ENCODE peak calls at places on chromosome 17, in nine cellular contexts. D is esophagus muscularis mucosa; O is HCT116; V is GM12865; E is breast epithelium; B is CD8-positive, alpha-beta T cell; Y is astrocyte of the cerebellum; C is transverse colon; P is fibroblast of mammary gland. L is an unnamed sample.
A peak's percentile ranks its signal among the peaks of the same experiment; 100 is the strongest.

GRCh38 chr17:4850236-4850635 is 17.1 kb downstream of the MINK1 start:
- DNase-seq in D (no peak), O (no peak), V (no peak), E (no peak), B (no peak), Y (no peak), C (peak; percentile 66), P (no peak), L (no peak)

GRCh38 chr17:62860962-62861873 is 53.1 kb upstream of the MARCHF10 start:
- DNase-seq in D (peak; percentile 88), O (no peak), V (no peak), E (no peak), B (no peak), Y (no peak), C (no peak), P (no peak), L (peak; percentile 40)

GRCh38 chr17:37570527-37571093 is 38.6 kb downstream of the SYNRG start:
- DNase-seq in D (no peak), O (peak; percentile 34), V (peak; percentile 31), E (peak; percentile 45), B (peak; percentile 3), Y (no peak), C (peak; percentile 57), P (peak; percentile 65), L (peak; percentile 71)

GRCh38 chr17:60631119-60631518 is 31.1 kb downstream of the PPM1D start:
- DNase-seq in D (no peak), O (no peak), V (no peak), E (no peak), B (no peak), Y (no peak), C (no peak), P (no peak), L (no peak)

GRCh38 chr17:67076290-67076689 is 31.9 kb downstream of the CACNG1 start:
- DNase-seq in D (no peak), O (no peak), V (no peak), E (no peak), B (no peak), Y (no peak), C (no peak), P (no peak), L (peak; percentile 62)

GRCh38 chr17:47785538-47786123 is 36.0 kb downstream of the OSBPL7 start:
- DNase-seq in D (no peak), O (no peak), V (peak; percentile 19), E (peak; percentile 9), B (no peak), Y (no peak), C (no peak), P (peak; percentile 27), L (peak; percentile 78)

GRCh38 chr17:13562271-13562800 is 39.4 kb downstream of the HS3ST3A1 start:
- DNase-seq in D (no peak), O (no peak), V (no peak), E (no peak), B (no peak), Y (no peak), C (no peak), P (peak; percentile 98), L (peak; percentile 1)

GRCh38 chr17:50346313-50347086 is 574 bp downstream of the XYLT2 start:
- DNase-seq in D (no peak), O (no peak), V (peak; percentile 57), E (no peak), B (peak; percentile 18), Y (no peak), C (peak; percentile 59), P (no peak), L (peak; percentile 82)

GRCh38 chr17:46831573-46832305 is 13.2 kb upstream of the WNT3 start:
- DNase-seq in D (no peak), O (no peak), V (no peak), E (no peak), B (no peak), Y (no peak), C (no peak), P (no peak), L (no peak)

GRCh38 chr17:59837362-59838195 is 55.2 kb downstream of the TUBD1 start:
- DNase-seq in D (no peak), O (peak; percentile 100), V (peak; percentile 97), E (peak; percentile 88), B (peak; percentile 28), Y (peak; percentile 99), C (peak; percentile 83), P (peak; percentile 100), L (peak; percentile 96)

GRCh38 chr17:68255151-68255550 is 7.3 kb downstream of the AMZ2 start:
- DNase-seq in D (no peak), O (no peak), V (no peak), E (no peak), B (no peak), Y (no peak), C (no peak), P (no peak), L (no peak)

GRCh38 chr17:59786536-59787319 is 79.3 kb downstream of the VMP1 start:
- DNase-seq in D (peak; percentile 92), O (peak; percentile 100), V (peak; percentile 98), E (peak; percentile 66), B (peak; percentile 55), Y (peak; percentile 100), C (peak; percentile 69), P (peak; percentile 100), L (peak; percentile 91)

GRCh38 chr17:46772013-46772878 is 46.2 kb downstream of the WNT3 start:
- DNase-seq in D (no peak), O (no peak), V (no peak), E (no peak), B (no peak), Y (no peak), C (peak; percentile 59), P (no peak), L (peak; percentile 78)

GRCh38 chr17:51612692-51613091 is 352.3 kb downstream of the UTP18 start:
- DNase-seq in D (no peak), O (no peak), V (no peak), E (no peak), B (no peak), Y (no peak), C (no peak), P (no peak), L (no peak)

GRCh38 chr17:76537288-76537577 is 276 bp downstream of the CYGB start:
- DNase-seq in D (no peak), O (no peak), V (no peak), E (no peak), B (no peak), Y (no peak), C (no peak), P (no peak), L (no peak)
- H3K4me3 ChIP-seq in D (peak overlapping the region; percentile 56), O (no peak overlapping the region), V (no peak overlapping the region), E (peak overlapping the region; percentile 86), B (no peak overlapping the region), Y (peak overlapping the region; percentile 35), C (peak overlapping the region; percentile 33), P (peak overlapping the region; percentile 42), L (no peak overlapping the region)

DNA sequence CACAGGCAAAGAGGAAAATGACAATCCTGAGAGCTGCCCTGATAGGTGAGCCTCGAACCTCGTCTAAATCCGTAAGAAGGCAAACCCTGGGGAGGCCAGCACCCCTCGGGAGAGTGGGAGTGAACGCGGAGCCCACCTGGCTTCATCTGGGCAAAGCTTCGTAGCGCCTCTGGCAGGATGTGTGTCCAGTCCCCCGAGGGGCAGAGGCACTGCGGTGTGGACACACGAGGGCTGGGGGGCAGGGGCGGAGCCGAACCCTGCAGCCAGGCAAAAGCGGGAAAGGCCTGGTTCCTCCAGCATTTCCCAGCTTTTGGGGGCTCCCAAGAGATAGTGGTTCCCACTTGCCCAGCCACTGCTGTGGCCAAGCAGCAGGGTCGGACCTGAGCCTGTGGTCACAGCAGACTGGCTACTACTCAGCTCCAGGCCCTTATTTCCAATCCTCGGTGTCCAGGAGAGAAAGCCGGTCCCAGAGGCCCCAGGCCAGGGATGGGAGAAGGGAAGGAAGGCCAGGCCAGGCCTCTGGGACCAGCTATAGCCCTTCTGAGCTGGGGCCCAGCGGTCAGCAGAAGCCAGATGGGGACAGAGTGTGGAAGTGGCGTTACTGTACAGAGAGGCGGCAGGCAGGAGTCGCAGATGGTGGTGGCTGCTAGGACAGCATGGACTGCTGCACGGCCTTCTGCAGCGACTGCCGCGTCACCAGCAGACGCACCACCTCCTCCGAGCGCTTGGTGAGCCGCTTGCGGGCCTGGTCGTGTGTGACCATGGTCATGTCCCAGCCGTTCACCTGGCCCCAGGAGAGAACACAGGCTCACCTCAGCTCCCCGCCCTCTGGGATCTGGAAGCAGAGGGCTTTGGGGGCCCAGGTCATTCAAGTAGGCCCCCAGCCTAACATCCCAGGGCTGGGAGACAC is 5.0 kb downstream of the TAX1BP3 start:
- DNase-seq in D (no peak), O (no peak), V (no peak), E (no peak), B (no peak), Y (no peak), C (no peak), P (no peak), L (no peak)
- H3K4me3 ChIP-seq in D (no peak overlapping the region), O (no peak overlapping the region), V (no peak overlapping the region), E (no peak overlapping the region), B (no peak overlapping the region), Y (no peak overlapping the region), C (no peak overlapping the region), P (no peak overlapping the region), L (no peak overlapping the region)

GRCh38 chr17:75842963-75843576 is 1.1 kb downstream of the UNC13D start:
- DNase-seq in D (no peak), O (no peak), V (peak; percentile 49), E (no peak), B (peak; percentile 11), Y (no peak), C (no peak), P (no peak), L (no peak)
- H3K4me3 ChIP-seq in D (peak overlapping the region; percentile 28), O (no peak overlapping the region), V (peak overlapping the region; percentile 87), E (peak overlapping the region; percentile 46), B (peak overlapping the region; percentile 93), Y (no peak overlapping the region), C (peak overlapping the region; percentile 28), P (no peak overlapping the region), L (no peak overlapping the region)

GRCh38 chr17:16444258-16444886 is 29.0 kb downstream of the TRPV2 start:
- DNase-seq in D (no peak), O (no peak), V (peak; percentile 61), E (no peak), B (no peak), Y (no peak), C (no peak), P (peak; percentile 43), L (peak; percentile 65)

GRCh38 chr17:16440814-16441629 is 25.7 kb downstream of the TRPV2 start:
- DNase-seq in D (no peak), O (no peak), V (no peak), E (no peak), B (no peak), Y (no peak), C (no peak), P (no peak), L (no peak)

GRCh38 chr17:16443390-16444257 is 28.3 kb downstream of the TRPV2 start:
- DNase-seq in D (no peak), O (no peak), V (peak; percentile 70), E (no peak), B (no peak), Y (no peak), C (no peak), P (no peak), L (peak; percentile 46)

GRCh38 chr17:16442594-16443389 is 27.4 kb downstream of the TRPV2 start:
- DNase-seq in D (no peak), O (no peak), V (peak; percentile 47), E (no peak), B (no peak), Y (no peak), C (no peak), P (peak; percentile 36), L (no peak)

DNA sequence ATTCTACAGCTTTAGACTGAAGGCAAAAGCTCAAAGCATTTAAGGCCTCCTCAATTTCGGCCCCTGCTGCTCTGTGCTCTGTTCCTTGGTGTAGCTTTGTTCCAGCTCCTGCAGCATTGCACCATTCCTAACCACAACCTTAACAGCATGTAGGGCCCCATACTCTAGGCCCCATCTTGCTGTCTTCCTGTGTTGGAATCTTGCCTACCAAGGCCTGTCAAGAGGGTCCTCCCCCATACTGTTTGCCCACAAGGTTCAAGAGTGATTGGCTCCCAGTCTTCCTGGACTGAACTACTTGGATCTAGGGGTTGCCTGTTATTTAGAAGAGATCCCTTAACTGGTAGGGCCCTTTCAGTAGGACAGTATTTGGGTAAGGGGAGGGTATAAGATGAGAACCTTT is 26.8 kb downstream of the TRPV2 start:
- DNase-seq in D (no peak), O (no peak), V (no peak), E (no peak), B (no peak), Y (no peak), C (no peak), P (peak; percentile 62), L (no peak)
- H3K4me3 ChIP-seq in D (no peak overlapping the region), O (no peak overlapping the region), V (peak overlapping the region; percentile 77), E (peak overlapping the region; percentile 9), B (no peak overlapping the region), Y (peak overlapping the region; percentile 12), C (no peak overlapping the region), P (peak overlapping the region; percentile 95), L (no peak overlapping the region)